ENCODE peak calls at places on chromosomes 6 and 20, in five cellular contexts. S, L, X, F and E are unnamed samples.

GRCh38 chr6:150142304-150142656 is 564 bp upstream of the PPP1R14C start:
- DNase-seq in S (no peak), L (peak), X (no peak), F (no peak), E (no peak)

GRCh38 chr6:17962436-17963031 is 24.9 kb downstream of the KIF13A start:
- DNase-seq in S (no peak), L (peak), X (no peak), F (peak), E (peak)

GRCh38 chr6:125421853-125422252 is 120.1 kb upstream of the HDDC2 start:
- DNase-seq in S (no peak), L (peak), X (no peak), F (no peak), E (no peak)

GRCh38 chr20:62741701-62742491 is 33.3 kb downstream of the NTSR1 start:
- DNase-seq in S (no peak), L (no peak), X (no peak), F (no peak), E (no peak)

GRCh38 chr20:44247676-44248419 is 740 bp downstream of the GDAP1L1 start:
- DNase-seq in S (no peak), L (peak), X (peak), F (no peak), E (no peak)

GRCh38 chr6:112269165-112269564 is 14.8 kb upstream of the LAMA4 start:
- DNase-seq in S (no peak), L (peak), X (no peak), F (no peak), E (no peak)

GRCh38 chr6:22643780-22644179 is 74.4 kb downstream of the HDGFL1 start:
- DNase-seq in S (no peak), L (no peak), X (no peak), F (no peak), E (no peak)

GRCh38 chr20:51631011-51631950 is 88.8 kb upstream of the NFATC2 start:
- DNase-seq in S (no peak), L (peak), X (peak), F (peak), E (peak)

GRCh38 chr20:19453781-19454310 is 241.4 kb downstream of the SLC24A3 start:
- DNase-seq in S (no peak), L (no peak), X (no peak), F (no peak), E (no peak)

GRCh38 chr20:19453369-19453768 is 240.9 kb downstream of the SLC24A3 start:
- DNase-seq in S (no peak), L (no peak), X (no peak), F (no peak), E (no peak)

GRCh38 chr20:19449051-19449450 is 236.6 kb downstream of the SLC24A3 start:
- DNase-seq in S (no peak), L (no peak), X (no peak), F (no peak), E (no peak)

GRCh38 chr20:19448632-19449031 is 236.2 kb downstream of the SLC24A3 start:
- DNase-seq in S (no peak), L (no peak), X (no peak), F (no peak), E (no peak)

GRCh38 chr20:19451591-19452295 is 239.3 kb downstream of the SLC24A3 start:
- DNase-seq in S (no peak), L (no peak), X (peak), F (no peak), E (no peak)
- H3K4me3 ChIP-seq in S (no peak), L (no peak), X (no peak), F (no peak), E (no peak)

GRCh38 chr20:32241807-32242206 is 34.1 kb downstream of the POFUT1 start:
- DNase-seq in S (no peak), L (no peak), X (no peak), F (no peak), E (no peak)

GRCh38 chr20:32244959-32245358 is 32.5 kb upstream of the KIF3B start:
- DNase-seq in S (no peak), L (no peak), X (no peak), F (no peak), E (no peak)

GRCh38 chr20:32247957-32248497 is 29.4 kb upstream of the KIF3B start:
- DNase-seq in S (no peak), L (no peak), X (no peak), F (no peak), E (no peak)

GRCh38 chr20:32240220-32240619 is 32.5 kb downstream of the POFUT1 start:
- DNase-seq in S (no peak), L (no peak), X (no peak), F (no peak), E (no peak)

DNA sequence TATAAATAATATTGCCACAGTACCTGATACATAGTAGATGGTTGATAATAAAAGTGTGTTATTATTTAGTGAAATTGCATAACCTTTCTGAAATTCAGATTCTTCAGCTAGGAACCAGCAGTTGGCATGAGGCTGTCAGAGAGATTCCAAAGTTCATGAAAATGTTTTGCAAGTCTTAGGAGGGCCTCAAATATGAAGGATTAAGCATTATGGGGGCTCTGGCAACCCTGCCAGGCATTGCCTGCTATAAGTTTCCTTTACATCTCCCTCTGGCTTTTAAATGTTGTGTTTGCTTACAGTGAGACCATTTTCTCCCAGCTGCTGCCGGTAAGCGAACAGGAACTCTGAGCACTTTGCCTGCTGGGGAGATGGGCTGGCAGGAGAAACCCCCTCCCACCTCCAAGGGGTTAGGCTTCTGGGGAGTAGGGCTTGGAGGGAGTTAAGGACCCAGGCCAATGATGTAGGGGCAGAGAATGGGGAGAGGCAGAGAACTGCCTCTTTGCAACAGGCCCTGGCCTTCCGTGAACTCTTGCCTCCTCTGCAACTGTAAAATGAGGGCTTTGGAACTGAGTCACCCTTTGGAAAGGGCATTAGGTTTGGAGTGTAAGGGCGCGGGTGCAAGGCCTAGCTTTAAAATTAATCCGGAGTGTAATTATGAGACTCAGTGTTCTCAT is 33.2 kb upstream of the KIF3B start:
- DNase-seq in S (no peak), L (no peak), X (no peak), F (no peak), E (no peak)
- TF ChIP-seq CTCF in S (no peak), L (no peak), X (no peak), F (no peak), E (no peak)

DNA sequence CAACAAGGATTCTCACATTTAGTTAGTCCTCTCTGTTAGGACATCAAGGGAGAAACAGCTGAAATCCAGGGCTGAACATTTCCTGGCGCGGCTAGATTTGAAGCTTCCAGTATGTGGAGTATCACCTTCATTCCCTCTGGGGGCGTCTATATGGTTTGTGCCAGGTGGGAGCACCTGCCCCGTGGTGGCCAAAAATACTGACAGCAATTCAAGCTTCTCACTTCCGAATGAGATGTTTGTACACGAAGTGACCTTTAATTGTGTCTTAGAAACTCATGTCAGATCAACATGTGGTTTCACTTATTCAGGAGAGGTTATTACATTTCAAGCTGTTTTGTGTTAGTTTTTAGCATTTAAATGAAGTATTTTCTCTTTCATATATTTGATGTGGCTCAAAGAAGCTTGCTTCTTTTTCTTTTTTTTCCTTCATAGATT is 67.3 kb upstream of the ZNF217 start:
- DNase-seq in S (peak), L (no peak), X (peak), F (no peak), E (no peak)
- H3K4me3 ChIP-seq in S (peak), L (no peak), X (peak), F (no peak), E (no peak)

GRCh38 chr6:13711384-13711725 is 280 bp downstream of the RANBP9 start:
- DNase-seq in S (peak), L (no peak), X (peak), F (no peak), E (no peak)
- TF ChIP-seq CTCF in S (peak), L (no peak), X (peak), F (no peak), E (peak)

DNA sequence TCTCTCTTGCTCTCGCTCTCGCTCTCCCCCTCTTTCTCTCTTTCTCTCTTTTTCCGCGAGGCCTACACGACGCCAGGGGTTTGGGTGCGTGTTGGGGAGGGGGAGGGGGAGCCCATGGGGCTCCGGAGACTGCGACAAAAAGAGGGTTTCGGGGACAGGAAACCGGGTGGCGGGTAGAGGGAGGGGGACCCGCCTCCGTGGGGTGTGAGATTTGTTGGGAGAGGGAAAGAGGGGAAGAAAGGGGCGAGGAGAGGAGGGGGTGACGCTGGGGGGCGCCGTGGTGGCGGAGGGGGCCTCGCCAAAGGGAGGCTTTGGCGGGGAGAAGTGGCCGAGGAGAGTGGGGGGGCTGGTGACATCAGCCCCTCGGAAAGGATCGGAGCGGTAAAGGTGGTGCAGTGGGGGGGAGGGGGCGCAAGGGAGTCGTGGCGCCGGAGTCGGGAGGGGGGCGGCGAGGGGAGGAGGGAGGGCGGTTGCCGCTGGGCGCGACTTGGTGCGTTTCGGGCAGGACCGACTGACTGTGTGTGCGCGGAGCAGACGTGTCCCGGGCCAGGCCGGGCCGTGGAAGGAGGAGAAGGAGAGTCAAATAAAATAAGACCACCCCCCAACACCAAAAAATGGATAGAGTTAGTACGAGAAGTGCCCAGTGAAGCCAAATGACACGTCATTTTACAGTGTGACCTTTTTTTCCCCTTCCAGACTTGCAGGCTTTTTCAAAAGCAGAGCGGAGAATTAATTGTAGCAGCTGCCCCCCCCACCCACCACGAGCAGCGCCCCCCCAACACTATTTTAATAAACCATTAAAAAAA is 39.8 kb downstream of the GNAS start:
- DNase-seq in S (peak), L (peak), X (peak), F (no peak), E (no peak)
- H3K4me3 ChIP-seq in S (peak), L (peak), X (peak), F (peak), E (peak)

DNA sequence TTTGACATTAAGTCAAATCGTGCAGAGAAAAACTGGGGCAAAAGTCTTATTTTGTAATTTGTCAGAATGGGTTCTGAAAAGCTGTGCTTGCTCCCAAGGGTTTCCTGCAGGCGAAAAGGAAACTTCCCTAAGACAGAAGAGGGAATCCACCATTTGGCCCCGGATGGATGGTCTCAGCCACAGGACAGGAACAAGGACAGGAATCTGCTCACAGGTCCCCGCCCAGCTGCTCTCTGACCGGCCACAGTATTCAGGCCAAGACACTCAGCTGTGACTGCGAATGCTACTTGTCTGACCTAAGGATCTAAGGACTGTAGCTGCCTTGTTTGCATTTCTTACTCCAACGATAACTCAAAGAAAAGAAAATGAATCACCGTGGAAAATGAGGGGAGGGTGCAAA is 197.0 kb downstream of the BMP7 start:
- DNase-seq in S (no peak), L (no peak), X (no peak), F (no peak), E (no peak)
- TF ChIP-seq CTCF in S (no peak), L (no peak), X (no peak), F (no peak), E (no peak)

GRCh38 chr6:36837686-36838085 is 1.6 kb downstream of the CPNE5 start:
- DNase-seq in S (no peak), L (no peak), X (no peak), F (no peak), E (no peak)
- H3K4me3 ChIP-seq in S (no peak), L (no peak), X (no peak), F (no peak), E (no peak)

GRCh38 chr20:23782366-23782983 is 31.7 kb upstream of the CST1 start:
- DNase-seq in S (peak), L (peak), X (peak), F (no peak), E (no peak)
- TF ChIP-seq CTCF in S (peak), L (peak), X (peak), F (peak), E (peak)

GRCh38 chr6:136037885-136038460 is 186.5 kb downstream of the PDE7B start:
- DNase-seq in S (no peak), L (peak), X (no peak), F (no peak), E (no peak)
- H3K4me3 ChIP-seq in S (no peak), L (no peak), X (no peak), F (peak), E (peak)